ENCODE peak calls at places on chromosomes 4 and X, in six cellular contexts. M is choroid plexus epithelial cell, L is neural progenitor cell, Q is A172, Y is anterior cingulate cortex, K is C1 segment of cervical spinal cord. N is an unnamed sample.

GRCh38 chrX:144637731-144638130 is 609.6 kb upstream of the SPANXN1 start:
- DNase-seq in L (no peak), Y (no peak), M (peak; percentile 1), Q (peak; percentile 97), K (no peak), N (no peak)

GRCh38 chr4:74997942-74998341 is 65.0 kb downstream of the PARM1 start:
- DNase-seq in K (no peak), Q (no peak), L (no peak), Y (peak; percentile 1), M (no peak), N (no peak)

GRCh38 chrX:2962346-2962745 is 33.2 kb upstream of the ARSD start:
- DNase-seq in Y (no peak), Q (no peak), K (no peak), M (no peak), L (no peak), N (no peak)

GRCh38 chr4:26321326-26322276 is 787 bp downstream of the RBPJ start:
- DNase-seq in K (peak; percentile 49), Y (no peak), Q (no peak), L (peak; percentile 81), M (peak; percentile 60), N (peak; percentile 66)

GRCh38 chr4:53586121-53586816 is 5.0 kb downstream of the LNX1 start:
- DNase-seq in Y (no peak), M (peak; percentile 92), K (no peak), Q (no peak), L (no peak), N (no peak)

GRCh38 chr4:99468891-99469290 is 33.7 kb upstream of the ADH7 start:
- DNase-seq in L (no peak), M (no peak), K (no peak), Q (no peak), Y (no peak), N (no peak)

GRCh38 chrX:131812847-131813825 is 210.0 kb upstream of the STK26 start:
- DNase-seq in K (peak; percentile 38), L (no peak), M (no peak), Y (no peak), Q (no peak), N (no peak)

GRCh38 chr4:21768349-21769310 is 179.9 kb downstream of the KCNIP4 start:
- DNase-seq in M (peak; percentile 83), Y (no peak), Q (peak; percentile 48), L (peak; percentile 63), K (peak; percentile 25), N (no peak)

GRCh38 chr4:184142121-184143000 is 75.3 kb downstream of the ENPP6 start:
- DNase-seq in K (no peak), Q (no peak), M (no peak), L (no peak), Y (no peak), N (no peak)

GRCh38 chrX:49176421-49177326 is 5.0 kb downstream of the PLP2 start:
- DNase-seq in L (no peak), M (no peak), Q (no peak), K (no peak), Y (no peak), N (no peak)

GRCh38 chr4:2261110-2261852 is 628 bp downstream of the MXD4 start:
- DNase-seq in L (peak; percentile 74), Q (no peak), K (no peak), M (peak; percentile 56), Y (no peak), N (no peak)

GRCh38 chr4:17807446-17807845 is 3.1 kb downstream of the DCAF16 start:
- DNase-seq in M (peak; percentile 53), Q (no peak), L (no peak), Y (no peak), K (no peak), N (no peak)

N was measured in H1.